ENCODE peak calls at places on chromosomes 6 and 20, in five cellular contexts. E is testis, V is adrenal gland, F is HepG2, A is ovary. S is an unnamed sample.

GRCh38 chr6:87714093-87714809 is 12.2 kb upstream of the AKIRIN2 start:
- DNase-seq in E (no peak), V (no peak), F (no peak), A (no peak), S (no peak)

GRCh38 chr20:54237544-54237943 is 29.7 kb downstream of the PFDN4 start:
- DNase-seq in E (no peak), V (no peak), F (no peak), A (no peak), S (no peak)

GRCh38 chr6:111789593-111789992 is 83.7 kb downstream of the FYN start:
- DNase-seq in E (peak), V (no peak), F (no peak), A (peak), S (no peak)

GRCh38 chr6:31265926-31266325 is 6.0 kb downstream of the HLA-C start:
- DNase-seq in E (no peak), V (no peak), F (no peak), A (no peak), S (no peak)

GRCh38 chr6:38215225-38215624 is 395.7 kb downstream of the ZFAND3 start:
- DNase-seq in E (no peak), V (no peak), F (no peak), A (no peak), S (no peak)

GRCh38 chr20:15220009-15220656 is 882.7 kb upstream of the FLRT3 start:
- DNase-seq in E (no peak), V (no peak), F (no peak), A (no peak), S (no peak)

GRCh38 chr6:137767931-137768690 is 98.9 kb upstream of the TNFAIP3 start:
- DNase-seq in E (no peak), V (no peak), F (no peak), A (no peak), S (no peak)

GRCh38 chr6:56699066-56699654 is 56.5 kb upstream of the DST start:
- DNase-seq in E (no peak), V (no peak), F (peak), A (no peak), S (no peak)

GRCh38 chr6:39543117-39543516 is 182.1 kb downstream of the KIF6 start:
- DNase-seq in E (no peak), V (no peak), F (no peak), A (peak), S (peak)

GRCh38 chr20:20915855-20916254 is 190.3 kb downstream of the LINC00237 start:
- DNase-seq in E (no peak), V (no peak), F (no peak), A (no peak), S (no peak)

GRCh38 chr20:49559411-49560081 is 8.4 kb downstream of the PTGIS start:
- DNase-seq in E (no peak), V (no peak), F (no peak), A (peak), S (no peak)

GRCh38 chr20:51037499-51038110 is 14.7 kb upstream of the KCNG1 start:
- DNase-seq in E (no peak), V (no peak), F (no peak), A (no peak), S (no peak)

GRCh38 chr6:169263836-169264608 is 10.4 kb upstream of the THBS2 start:
- DNase-seq in E (peak), V (peak), F (no peak), A (no peak), S (peak)

GRCh38 chr6:134740473-134741192 is 209.3 kb downstream of the ALDH8A1 start:
- DNase-seq in E (no peak), V (no peak), F (no peak), A (no peak), S (no peak)

GRCh38 chr6:110097443-110097842 is 82.0 kb downstream of the WASF1 start:
- DNase-seq in E (no peak), V (no peak), F (no peak), A (no peak), S (no peak)

GRCh38 chr6:16766043-16766521 is 4.8 kb upstream of the ATXN1 start:
- DNase-seq in E (no peak), V (no peak), F (no peak), A (no peak), S (no peak)

GRCh38 chr20:62246872-62247652 is 8.7 kb downstream of the OSBPL2 start:
- DNase-seq in E (peak), V (peak), F (peak), A (no peak), S (peak)

GRCh38 chr6:43737272-43738081 is 32.5 kb upstream of the VEGFA start:
- DNase-seq in E (no peak), V (no peak), F (no peak), A (peak), S (no peak)

GRCh38 chr20:2137552-2138201 is 36.0 kb downstream of the STK35 start:
- DNase-seq in E (no peak), V (peak), F (no peak), A (no peak), S (no peak)

GRCh38 chr20:2140561-2140960 is 38.9 kb downstream of the STK35 start:
- DNase-seq in E (peak), V (peak), F (no peak), A (peak), S (peak)

GRCh38 chr20:2141592-2142575 is 40.3 kb downstream of the STK35 start:
- DNase-seq in E (no peak), V (no peak), F (no peak), A (no peak), S (no peak)

GRCh38 chr20:2139250-2139649 is 37.6 kb downstream of the STK35 start:
- DNase-seq in E (no peak), V (no peak), F (no peak), A (no peak), S (no peak)

DNA sequence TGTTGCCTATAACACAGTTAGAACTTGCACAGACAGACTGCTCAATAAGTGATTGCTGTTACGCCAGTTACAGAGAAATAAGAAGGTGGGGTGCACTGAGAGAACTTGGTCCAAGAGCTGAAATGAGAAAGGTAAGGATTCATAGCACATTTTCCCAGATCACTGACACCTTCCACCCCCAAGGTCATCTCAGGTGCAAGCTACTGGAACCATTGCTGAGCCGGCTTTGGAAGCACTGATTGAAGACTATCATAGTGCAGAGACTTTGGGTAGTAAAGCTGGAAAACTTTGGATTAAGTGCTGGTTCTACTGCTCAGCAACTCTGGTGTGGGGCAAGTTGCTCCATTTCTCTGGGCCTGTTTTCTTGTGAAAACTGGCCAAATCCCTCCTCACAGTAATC is 38.1 kb downstream of the STK35 start:
- DNase-seq in E (no peak), V (no peak), F (no peak), A (no peak), S (no peak)
- H3K27ac ChIP-seq in E (no peak), V (no peak), F (no peak), A (no peak), S (no peak)

DNA sequence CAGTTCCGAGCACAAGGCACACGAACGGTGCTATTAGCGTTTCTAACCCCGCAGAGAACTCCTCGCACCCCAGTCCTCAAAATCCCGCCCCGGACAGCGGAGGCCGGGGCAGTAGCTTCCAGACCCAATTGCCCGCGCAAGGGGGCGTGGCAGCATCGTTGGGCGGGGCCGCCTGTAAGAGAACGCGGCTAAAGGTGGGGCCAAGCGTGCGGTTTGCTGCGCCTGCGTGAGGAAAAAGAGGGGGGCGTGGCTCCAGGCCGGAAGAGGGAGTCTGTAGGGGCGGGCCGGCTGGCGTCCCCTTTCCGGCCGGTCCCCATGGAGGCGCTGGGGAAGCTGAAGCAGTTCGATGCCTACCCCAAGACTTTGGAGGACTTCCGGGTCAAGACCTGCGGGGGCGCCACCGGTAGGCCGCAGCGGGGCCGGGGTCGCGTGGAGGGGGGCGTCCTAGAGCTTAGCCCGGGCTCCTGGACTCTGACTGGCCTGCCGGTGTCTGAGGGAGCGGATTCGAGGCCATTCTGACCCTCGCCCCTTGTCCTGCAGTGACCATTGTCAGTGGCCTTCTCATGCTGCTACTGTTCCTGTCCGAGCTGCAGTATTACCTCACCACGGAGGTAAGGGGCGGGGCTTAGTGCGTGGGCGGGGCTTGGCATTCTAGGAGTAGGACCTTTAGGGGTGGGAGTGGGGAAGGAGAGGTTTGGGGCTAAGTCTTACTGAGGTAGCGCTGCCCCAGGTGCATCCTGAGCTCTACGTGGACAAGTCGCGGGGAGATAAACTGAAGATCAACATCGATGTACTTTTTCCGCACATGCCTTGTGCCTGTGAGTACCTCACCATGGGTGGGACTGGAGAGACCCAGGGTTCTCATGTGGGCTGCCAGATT is at the start of gene ERGIC3:
- DNase-seq in E (peak), V (peak), F (peak), A (peak), S (peak)
- TF ChIP-seq POLR2A in E (no peak), V (no peak), F (peak), A (peak), S (peak)

GRCh38 chr6:19842030-19842429 is 4.9 kb downstream of the ID4 start:
- DNase-seq in E (no peak), V (no peak), F (no peak), A (no peak), S (no peak)

GRCh38 chr6:19838442-19839236 is 1.5 kb downstream of the ID4 start:
- DNase-seq in E (peak), V (no peak), F (peak), A (peak), S (peak)

GRCh38 chr6:19839788-19840187 is 2.6 kb downstream of the ID4 start:
- DNase-seq in E (no peak), V (no peak), F (no peak), A (no peak), S (no peak)

GRCh38 chr6:19839237-19839546 is 2.0 kb downstream of the ID4 start:
- DNase-seq in E (no peak), V (no peak), F (no peak), A (no peak), S (no peak)

DNA sequence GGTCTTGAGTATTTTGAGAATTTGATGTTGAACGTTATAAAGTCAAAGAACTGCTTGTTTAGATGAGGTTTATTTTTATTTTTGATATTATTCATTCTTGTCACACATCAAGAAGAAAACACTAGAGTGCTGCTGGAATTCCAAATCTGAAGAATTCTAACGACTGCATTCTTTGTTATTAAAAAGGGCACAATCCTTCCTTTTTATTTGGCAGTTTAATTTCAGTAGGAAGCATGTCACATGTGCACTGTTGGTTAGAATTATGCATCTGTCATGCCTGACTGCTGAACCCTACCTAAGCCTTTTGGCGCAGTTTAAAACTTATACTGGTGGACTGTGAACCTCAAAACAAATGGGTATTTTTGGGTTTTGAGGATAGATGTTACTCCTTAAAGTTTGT is 4.0 kb downstream of the ID4 start:
- DNase-seq in E (no peak), V (no peak), F (no peak), A (no peak), S (no peak)
- H3K4me3 ChIP-seq in E (no peak), V (no peak), F (no peak), A (no peak), S (no peak)

GRCh38 chr6:17869753-17870050 is 117.7 kb downstream of the KIF13A start:
- DNase-seq in E (no peak), V (no peak), F (no peak), A (no peak), S (no peak)
- H3K27ac ChIP-seq in E (no peak), V (no peak), F (no peak), A (no peak), S (no peak)

S was measured in body of pancreas.